ENCODE peak calls at places on chromosomes 2 and 18, in ten cellular contexts. One of them, this sample, is unnamed.

GRCh38 chr2:27906074-27906473 is 15.5 kb downstream of the BABAM2 start:
- DNase-seq in RCC 7860: no peak
- DNase-seq in left ventricle myocardium superior: no peak
- DNase-seq in CD8-positive, alpha-beta T cell: no peak
- DNase-seq in heart right ventricle: no peak
- DNase-seq in activated CD4-positive, CD25-positive, alpha-beta regulatory T cell treated with anti-CD3 and anti-CD28 coated beads, Interleukin-2, amount 50 U/mL, for 16 hours: no peak
- DNase-seq in occipital lobe: no peak
- DNase-seq in breast epithelium: no peak
- DNase-seq in fibroblast of the aortic adventitia: no peak
- DNase-seq in GM19239: no peak
- DNase-seq in this sample: no peak

GRCh38 chr2:208031608-208032019 is 6.3 kb upstream of the PLEKHM3 start:
- DNase-seq in RCC 7860: no peak
- DNase-seq in left ventricle myocardium superior: no peak
- DNase-seq in CD8-positive, alpha-beta T cell: no peak
- DNase-seq in heart right ventricle: no peak
- DNase-seq in activated CD4-positive, CD25-positive, alpha-beta regulatory T cell treated with anti-CD3 and anti-CD28 coated beads, Interleukin-2, amount 50 U/mL, for 16 hours: no peak
- DNase-seq in occipital lobe: no peak
- DNase-seq in breast epithelium: peak
- DNase-seq in fibroblast of the aortic adventitia: peak
- DNase-seq in GM19239: no peak
- DNase-seq in this sample: peak

GRCh38 chr2:219736196-219736595 is 108.8 kb downstream of the SLC4A3 start:
- DNase-seq in RCC 7860: peak
- DNase-seq in left ventricle myocardium superior: no peak
- DNase-seq in CD8-positive, alpha-beta T cell: no peak
- DNase-seq in heart right ventricle: no peak
- DNase-seq in activated CD4-positive, CD25-positive, alpha-beta regulatory T cell treated with anti-CD3 and anti-CD28 coated beads, Interleukin-2, amount 50 U/mL, for 16 hours: no peak
- DNase-seq in occipital lobe: no peak
- DNase-seq in breast epithelium: no peak
- DNase-seq in fibroblast of the aortic adventitia: peak
- DNase-seq in GM19239: no peak
- DNase-seq in this sample: peak

GRCh38 chr18:48552130-48552529 is 13.3 kb downstream of the CTIF start:
- DNase-seq in RCC 7860: no peak
- DNase-seq in left ventricle myocardium superior: no peak
- DNase-seq in CD8-positive, alpha-beta T cell: no peak
- DNase-seq in heart right ventricle: no peak
- DNase-seq in activated CD4-positive, CD25-positive, alpha-beta regulatory T cell treated with anti-CD3 and anti-CD28 coated beads, Interleukin-2, amount 50 U/mL, for 16 hours: no peak
- DNase-seq in occipital lobe: no peak
- DNase-seq in breast epithelium: no peak
- DNase-seq in fibroblast of the aortic adventitia: no peak
- DNase-seq in GM19239: no peak
- DNase-seq in this sample: no peak

GRCh38 chr2:241818943-241819270 is 9.9 kb downstream of the NEU4 start:
- DNase-seq in RCC 7860: no peak
- DNase-seq in left ventricle myocardium superior: no peak
- DNase-seq in CD8-positive, alpha-beta T cell: no peak
- DNase-seq in heart right ventricle: no peak
- DNase-seq in activated CD4-positive, CD25-positive, alpha-beta regulatory T cell treated with anti-CD3 and anti-CD28 coated beads, Interleukin-2, amount 50 U/mL, for 16 hours: no peak
- DNase-seq in occipital lobe: no peak
- DNase-seq in breast epithelium: no peak
- DNase-seq in fibroblast of the aortic adventitia: no peak
- DNase-seq in GM19239: no peak
- DNase-seq in this sample: no peak

GRCh38 chr2:45184606-45185005 is 175.4 kb upstream of the SIX2 start:
- DNase-seq in RCC 7860: peak
- DNase-seq in left ventricle myocardium superior: no peak
- DNase-seq in CD8-positive, alpha-beta T cell: no peak
- DNase-seq in heart right ventricle: no peak
- DNase-seq in activated CD4-positive, CD25-positive, alpha-beta regulatory T cell treated with anti-CD3 and anti-CD28 coated beads, Interleukin-2, amount 50 U/mL, for 16 hours: no peak
- DNase-seq in occipital lobe: no peak
- DNase-seq in breast epithelium: no peak
- DNase-seq in fibroblast of the aortic adventitia: peak
- DNase-seq in GM19239: no peak
- DNase-seq in this sample: no peak

GRCh38 chr2:10405441-10405840 is 42.7 kb downstream of the ODC1 start:
- DNase-seq in RCC 7860: peak
- DNase-seq in left ventricle myocardium superior: peak
- DNase-seq in CD8-positive, alpha-beta T cell: no peak
- DNase-seq in heart right ventricle: peak
- DNase-seq in activated CD4-positive, CD25-positive, alpha-beta regulatory T cell treated with anti-CD3 and anti-CD28 coated beads, Interleukin-2, amount 50 U/mL, for 16 hours: no peak
- DNase-seq in occipital lobe: peak
- DNase-seq in breast epithelium: peak
- DNase-seq in fibroblast of the aortic adventitia: peak
- DNase-seq in GM19239: no peak
- DNase-seq in this sample: peak

GRCh38 chr2:180203972-180204371 is 196.9 kb upstream of the CWC22 start:
- DNase-seq in RCC 7860: no peak
- DNase-seq in left ventricle myocardium superior: peak
- DNase-seq in CD8-positive, alpha-beta T cell: no peak
- DNase-seq in heart right ventricle: peak
- DNase-seq in activated CD4-positive, CD25-positive, alpha-beta regulatory T cell treated with anti-CD3 and anti-CD28 coated beads, Interleukin-2, amount 50 U/mL, for 16 hours: no peak
- DNase-seq in occipital lobe: no peak
- DNase-seq in breast epithelium: no peak
- DNase-seq in fibroblast of the aortic adventitia: peak
- DNase-seq in GM19239: no peak
- DNase-seq in this sample: no peak

GRCh38 chr2:172012688-172013358 is 13.1 kb downstream of the METAP1D start:
- DNase-seq in RCC 7860: no peak
- DNase-seq in left ventricle myocardium superior: no peak
- DNase-seq in CD8-positive, alpha-beta T cell: no peak
- DNase-seq in heart right ventricle: no peak
- DNase-seq in activated CD4-positive, CD25-positive, alpha-beta regulatory T cell treated with anti-CD3 and anti-CD28 coated beads, Interleukin-2, amount 50 U/mL, for 16 hours: no peak
- DNase-seq in occipital lobe: no peak
- DNase-seq in breast epithelium: no peak
- DNase-seq in fibroblast of the aortic adventitia: no peak
- DNase-seq in GM19239: no peak
- DNase-seq in this sample: no peak

GRCh38 chr2:149363953-149364352 is 33.6 kb downstream of the LYPD6 start:
- DNase-seq in RCC 7860: no peak
- DNase-seq in left ventricle myocardium superior: no peak
- DNase-seq in CD8-positive, alpha-beta T cell: no peak
- DNase-seq in heart right ventricle: no peak
- DNase-seq in activated CD4-positive, CD25-positive, alpha-beta regulatory T cell treated with anti-CD3 and anti-CD28 coated beads, Interleukin-2, amount 50 U/mL, for 16 hours: no peak
- DNase-seq in occipital lobe: no peak
- DNase-seq in breast epithelium: no peak
- DNase-seq in fibroblast of the aortic adventitia: no peak
- DNase-seq in GM19239: no peak
- DNase-seq in this sample: no peak

GRCh38 chr2:111705206-111705605 is 178.8 kb downstream of the ANAPC1 start:
- DNase-seq in RCC 7860: no peak
- DNase-seq in left ventricle myocardium superior: no peak
- DNase-seq in CD8-positive, alpha-beta T cell: no peak
- DNase-seq in heart right ventricle: no peak
- DNase-seq in activated CD4-positive, CD25-positive, alpha-beta regulatory T cell treated with anti-CD3 and anti-CD28 coated beads, Interleukin-2, amount 50 U/mL, for 16 hours: no peak
- DNase-seq in occipital lobe: no peak
- DNase-seq in breast epithelium: no peak
- DNase-seq in fibroblast of the aortic adventitia: no peak
- DNase-seq in GM19239: no peak
- DNase-seq in this sample: no peak

GRCh38 chr2:162174778-162175177 is 22.7 kb upstream of the GCG start:
- DNase-seq in RCC 7860: no peak
- DNase-seq in left ventricle myocardium superior: no peak
- DNase-seq in CD8-positive, alpha-beta T cell: no peak
- DNase-seq in heart right ventricle: no peak
- DNase-seq in activated CD4-positive, CD25-positive, alpha-beta regulatory T cell treated with anti-CD3 and anti-CD28 coated beads, Interleukin-2, amount 50 U/mL, for 16 hours: no peak
- DNase-seq in occipital lobe: no peak
- DNase-seq in breast epithelium: no peak
- DNase-seq in fibroblast of the aortic adventitia: no peak
- DNase-seq in GM19239: no peak
- DNase-seq in this sample: no peak

GRCh38 chr18:61894751-61895524 is 2.1 kb upstream of the RNF152 start:
- DNase-seq in RCC 7860: no peak
- DNase-seq in left ventricle myocardium superior: no peak
- DNase-seq in CD8-positive, alpha-beta T cell: no peak
- DNase-seq in heart right ventricle: no peak
- DNase-seq in activated CD4-positive, CD25-positive, alpha-beta regulatory T cell treated with anti-CD3 and anti-CD28 coated beads, Interleukin-2, amount 50 U/mL, for 16 hours: no peak
- DNase-seq in occipital lobe: no peak
- DNase-seq in breast epithelium: peak
- DNase-seq in fibroblast of the aortic adventitia: no peak
- DNase-seq in GM19239: no peak
- DNase-seq in this sample: no peak

GRCh38 chr2:136765256-136765735 is at the start of gene THSD7B:
- DNase-seq in RCC 7860: no peak
- DNase-seq in left ventricle myocardium superior: peak
- DNase-seq in CD8-positive, alpha-beta T cell: no peak
- DNase-seq in heart right ventricle: peak
- DNase-seq in activated CD4-positive, CD25-positive, alpha-beta regulatory T cell treated with anti-CD3 and anti-CD28 coated beads, Interleukin-2, amount 50 U/mL, for 16 hours: no peak
- DNase-seq in occipital lobe: no peak
- DNase-seq in breast epithelium: no peak
- DNase-seq in fibroblast of the aortic adventitia: no peak
- DNase-seq in GM19239: no peak
- DNase-seq in this sample: no peak

GRCh38 chr2:85589982-85590791 is 5.4 kb upstream of the RNF181 start:
- DNase-seq in RCC 7860: peak
- DNase-seq in left ventricle myocardium superior: peak
- DNase-seq in CD8-positive, alpha-beta T cell: no peak
- DNase-seq in heart right ventricle: peak
- DNase-seq in activated CD4-positive, CD25-positive, alpha-beta regulatory T cell treated with anti-CD3 and anti-CD28 coated beads, Interleukin-2, amount 50 U/mL, for 16 hours: no peak
- DNase-seq in occipital lobe: no peak
- DNase-seq in breast epithelium: no peak
- DNase-seq in fibroblast of the aortic adventitia: peak
- DNase-seq in GM19239: no peak
- DNase-seq in this sample: no peak

GRCh38 chr2:16043192-16043591 is 102.8 kb downstream of the MYCN start:
- DNase-seq in RCC 7860: no peak
- DNase-seq in left ventricle myocardium superior: no peak
- DNase-seq in CD8-positive, alpha-beta T cell: no peak
- DNase-seq in heart right ventricle: no peak
- DNase-seq in activated CD4-positive, CD25-positive, alpha-beta regulatory T cell treated with anti-CD3 and anti-CD28 coated beads, Interleukin-2, amount 50 U/mL, for 16 hours: no peak
- DNase-seq in occipital lobe: no peak
- DNase-seq in breast epithelium: no peak
- DNase-seq in fibroblast of the aortic adventitia: no peak
- DNase-seq in GM19239: no peak
- DNase-seq in this sample: no peak

GRCh38 chr2:9944330-9944758 is 7.1 kb upstream of the GRHL1 start:
- DNase-seq in RCC 7860: no peak
- DNase-seq in left ventricle myocardium superior: no peak
- DNase-seq in CD8-positive, alpha-beta T cell: no peak
- DNase-seq in heart right ventricle: no peak
- DNase-seq in activated CD4-positive, CD25-positive, alpha-beta regulatory T cell treated with anti-CD3 and anti-CD28 coated beads, Interleukin-2, amount 50 U/mL, for 16 hours: no peak
- DNase-seq in occipital lobe: no peak
- DNase-seq in breast epithelium: peak
- DNase-seq in fibroblast of the aortic adventitia: peak
- DNase-seq in GM19239: no peak
- DNase-seq in this sample: no peak

GRCh38 chr2:46067501-46068292 is 229.5 kb upstream of the EPAS1 start:
- DNase-seq in RCC 7860: peak
- DNase-seq in left ventricle myocardium superior: no peak
- DNase-seq in CD8-positive, alpha-beta T cell: no peak
- DNase-seq in heart right ventricle: no peak
- DNase-seq in activated CD4-positive, CD25-positive, alpha-beta regulatory T cell treated with anti-CD3 and anti-CD28 coated beads, Interleukin-2, amount 50 U/mL, for 16 hours: no peak
- DNase-seq in occipital lobe: no peak
- DNase-seq in breast epithelium: no peak
- DNase-seq in fibroblast of the aortic adventitia: peak
- DNase-seq in GM19239: no peak
- DNase-seq in this sample: no peak

GRCh38 chr18:567119-567518 is 13.1 kb upstream of the CETN1 start:
- DNase-seq in RCC 7860: no peak
- DNase-seq in left ventricle myocardium superior: no peak
- DNase-seq in CD8-positive, alpha-beta T cell: no peak
- DNase-seq in heart right ventricle: no peak
- DNase-seq in activated CD4-positive, CD25-positive, alpha-beta regulatory T cell treated with anti-CD3 and anti-CD28 coated beads, Interleukin-2, amount 50 U/mL, for 16 hours: no peak
- DNase-seq in occipital lobe: no peak
- DNase-seq in breast epithelium: no peak
- DNase-seq in fibroblast of the aortic adventitia: peak
- DNase-seq in GM19239: no peak
- DNase-seq in this sample: no peak

GRCh38 chr2:231429916-231430315 is 34.4 kb downstream of the NCL start:
- DNase-seq in RCC 7860: no peak
- DNase-seq in left ventricle myocardium superior: no peak
- DNase-seq in CD8-positive, alpha-beta T cell: no peak
- DNase-seq in heart right ventricle: no peak
- DNase-seq in activated CD4-positive, CD25-positive, alpha-beta regulatory T cell treated with anti-CD3 and anti-CD28 coated beads, Interleukin-2, amount 50 U/mL, for 16 hours: no peak
- DNase-seq in occipital lobe: no peak
- DNase-seq in breast epithelium: no peak
- DNase-seq in fibroblast of the aortic adventitia: no peak
- DNase-seq in GM19239: no peak
- DNase-seq in this sample: no peak

GRCh38 chr2:9631976-9632700 is 1.3 kb upstream of the YWHAQ start:
- DNase-seq in RCC 7860: no peak
- DNase-seq in left ventricle myocardium superior: peak
- DNase-seq in CD8-positive, alpha-beta T cell: no peak
- DNase-seq in heart right ventricle: no peak
- DNase-seq in activated CD4-positive, CD25-positive, alpha-beta regulatory T cell treated with anti-CD3 and anti-CD28 coated beads, Interleukin-2, amount 50 U/mL, for 16 hours: no peak
- DNase-seq in occipital lobe: no peak
- DNase-seq in breast epithelium: no peak
- DNase-seq in fibroblast of the aortic adventitia: no peak
- DNase-seq in GM19239: no peak
- DNase-seq in this sample: no peak

GRCh38 chr2:218756599-218757377 is 25.2 kb upstream of the CYP27A1 start:
- DNase-seq in RCC 7860: no peak
- DNase-seq in left ventricle myocardium superior: no peak
- DNase-seq in CD8-positive, alpha-beta T cell: no peak
- DNase-seq in heart right ventricle: no peak
- DNase-seq in activated CD4-positive, CD25-positive, alpha-beta regulatory T cell treated with anti-CD3 and anti-CD28 coated beads, Interleukin-2, amount 50 U/mL, for 16 hours: no peak
- DNase-seq in occipital lobe: no peak
- DNase-seq in breast epithelium: no peak
- DNase-seq in fibroblast of the aortic adventitia: no peak
- DNase-seq in GM19239: no peak
- DNase-seq in this sample: no peak

GRCh38 chr2:96142217-96143113 is 2.8 kb downstream of the DUSP2 start:
- DNase-seq in RCC 7860: no peak
- DNase-seq in left ventricle myocardium superior: peak
- DNase-seq in CD8-positive, alpha-beta T cell: peak
- DNase-seq in heart right ventricle: peak
- DNase-seq in activated CD4-positive, CD25-positive, alpha-beta regulatory T cell treated with anti-CD3 and anti-CD28 coated beads, Interleukin-2, amount 50 U/mL, for 16 hours: peak
- DNase-seq in occipital lobe: no peak
- DNase-seq in breast epithelium: no peak
- DNase-seq in fibroblast of the aortic adventitia: no peak
- DNase-seq in GM19239: no peak
- DNase-seq in this sample: no peak

GRCh38 chr2:12879649-12880048 is 162.9 kb downstream of the TRIB2 start:
- DNase-seq in RCC 7860: no peak
- DNase-seq in left ventricle myocardium superior: no peak
- DNase-seq in CD8-positive, alpha-beta T cell: no peak
- DNase-seq in heart right ventricle: no peak
- DNase-seq in activated CD4-positive, CD25-positive, alpha-beta regulatory T cell treated with anti-CD3 and anti-CD28 coated beads, Interleukin-2, amount 50 U/mL, for 16 hours: no peak
- DNase-seq in occipital lobe: no peak
- DNase-seq in breast epithelium: no peak
- DNase-seq in fibroblast of the aortic adventitia: no peak
- DNase-seq in GM19239: no peak
- DNase-seq in this sample: no peak

GRCh38 chr2:201218780-201219179 is 35.8 kb downstream of the CASP10 start:
- DNase-seq in RCC 7860: no peak
- DNase-seq in left ventricle myocardium superior: no peak
- DNase-seq in CD8-positive, alpha-beta T cell: no peak
- DNase-seq in heart right ventricle: no peak
- DNase-seq in activated CD4-positive, CD25-positive, alpha-beta regulatory T cell treated with anti-CD3 and anti-CD28 coated beads, Interleukin-2, amount 50 U/mL, for 16 hours: no peak
- DNase-seq in occipital lobe: no peak
- DNase-seq in breast epithelium: no peak
- DNase-seq in fibroblast of the aortic adventitia: no peak
- DNase-seq in GM19239: no peak
- DNase-seq in this sample: no peak

GRCh38 chr2:119230630-119231185 is 7.1 kb downstream of the STEAP3 start:
- DNase-seq in RCC 7860: no peak
- DNase-seq in left ventricle myocardium superior: no peak
- DNase-seq in CD8-positive, alpha-beta T cell: no peak
- DNase-seq in heart right ventricle: no peak
- DNase-seq in activated CD4-positive, CD25-positive, alpha-beta regulatory T cell treated with anti-CD3 and anti-CD28 coated beads, Interleukin-2, amount 50 U/mL, for 16 hours: no peak
- DNase-seq in occipital lobe: no peak
- DNase-seq in breast epithelium: no peak
- DNase-seq in fibroblast of the aortic adventitia: peak
- DNase-seq in GM19239: no peak
- DNase-seq in this sample: no peak

GRCh38 chr18:26840965-26841364 is 24.5 kb downstream of the AQP4 start:
- DNase-seq in RCC 7860: no peak
- DNase-seq in left ventricle myocardium superior: no peak
- DNase-seq in CD8-positive, alpha-beta T cell: no peak
- DNase-seq in heart right ventricle: no peak
- DNase-seq in activated CD4-positive, CD25-positive, alpha-beta regulatory T cell treated with anti-CD3 and anti-CD28 coated beads, Interleukin-2, amount 50 U/mL, for 16 hours: no peak
- DNase-seq in occipital lobe: no peak
- DNase-seq in breast epithelium: no peak
- DNase-seq in fibroblast of the aortic adventitia: no peak
- DNase-seq in GM19239: no peak
- DNase-seq in this sample: no peak

GRCh38 chr18:9519431-9519830 is 44.1 kb downstream of the RALBP1 start:
- DNase-seq in RCC 7860: no peak
- DNase-seq in left ventricle myocardium superior: no peak
- DNase-seq in CD8-positive, alpha-beta T cell: no peak
- DNase-seq in heart right ventricle: no peak
- DNase-seq in activated CD4-positive, CD25-positive, alpha-beta regulatory T cell treated with anti-CD3 and anti-CD28 coated beads, Interleukin-2, amount 50 U/mL, for 16 hours: no peak
- DNase-seq in occipital lobe: no peak
- DNase-seq in breast epithelium: no peak
- DNase-seq in fibroblast of the aortic adventitia: no peak
- DNase-seq in GM19239: no peak
- DNase-seq in this sample: no peak

This sample was measured in midbrain.